ENCODE peak calls at places on chromosome 19, in seven cellular contexts. One of them, this sample, is unnamed.

GRCh38 chr19:18340237-18340989 is at the start of gene PGPEP1:
- DNase-seq in cardiac fibroblast: peak
- DNase-seq in A172: no peak
- DNase-seq in non-pigmented ciliary epithelial cell: no peak
- DNase-seq in heart right ventricle: peak
- DNase-seq in psoas muscle: peak
- DNase-seq in ELR: peak
- DNase-seq in this sample: peak

GRCh38 chr19:36097036-36097435 is 13.9 kb upstream of the OVOL3 start:
- DNase-seq in cardiac fibroblast: peak
- DNase-seq in A172: no peak
- DNase-seq in non-pigmented ciliary epithelial cell: no peak
- DNase-seq in heart right ventricle: no peak
- DNase-seq in psoas muscle: no peak
- DNase-seq in ELR: no peak
- DNase-seq in this sample: no peak

GRCh38 chr19:47094557-47095517 is 18.7 kb downstream of the ZC3H4 start:
- DNase-seq in cardiac fibroblast: no peak
- DNase-seq in A172: no peak
- DNase-seq in non-pigmented ciliary epithelial cell: no peak
- DNase-seq in heart right ventricle: no peak
- DNase-seq in psoas muscle: no peak
- DNase-seq in ELR: no peak
- DNase-seq in this sample: no peak

GRCh38 chr19:50556236-50557008 is 11.8 kb downstream of the LRRC4B start:
- DNase-seq in cardiac fibroblast: peak
- DNase-seq in A172: peak
- DNase-seq in non-pigmented ciliary epithelial cell: no peak
- DNase-seq in heart right ventricle: peak
- DNase-seq in psoas muscle: peak
- DNase-seq in ELR: peak
- DNase-seq in this sample: peak

GRCh38 chr19:1173845-1174809 is at the start of gene SBNO2:
- DNase-seq in cardiac fibroblast: peak
- DNase-seq in A172: peak
- DNase-seq in non-pigmented ciliary epithelial cell: no peak
- DNase-seq in heart right ventricle: peak
- DNase-seq in psoas muscle: peak
- DNase-seq in ELR: peak
- DNase-seq in this sample: peak

GRCh38 chr19:55406869-55407624 is 541 bp downstream of the UBE2S start:
- DNase-seq in cardiac fibroblast: peak
- DNase-seq in A172: no peak
- DNase-seq in non-pigmented ciliary epithelial cell: no peak
- DNase-seq in heart right ventricle: no peak
- DNase-seq in psoas muscle: peak
- DNase-seq in ELR: peak
- DNase-seq in this sample: peak

GRCh38 chr19:41510484-41510883 is 65.5 kb upstream of the CEACAM21 start:
- DNase-seq in cardiac fibroblast: no peak
- DNase-seq in A172: no peak
- DNase-seq in non-pigmented ciliary epithelial cell: no peak
- DNase-seq in heart right ventricle: no peak
- DNase-seq in psoas muscle: no peak
- DNase-seq in ELR: no peak
- DNase-seq in this sample: no peak

GRCh38 chr19:52307275-52307674 is 10.3 kb downstream of the ZNF480 start:
- DNase-seq in cardiac fibroblast: peak
- DNase-seq in A172: peak
- DNase-seq in non-pigmented ciliary epithelial cell: no peak
- DNase-seq in heart right ventricle: no peak
- DNase-seq in psoas muscle: no peak
- DNase-seq in ELR: peak
- DNase-seq in this sample: no peak

GRCh38 chr19:40610396-40611064 is 9.4 kb downstream of the LTBP4 start:
- DNase-seq in cardiac fibroblast: no peak
- DNase-seq in A172: no peak
- DNase-seq in non-pigmented ciliary epithelial cell: no peak
- DNase-seq in heart right ventricle: peak
- DNase-seq in psoas muscle: peak
- DNase-seq in ELR: no peak
- DNase-seq in this sample: no peak

GRCh38 chr19:42275103-42275502 is 6.1 kb downstream of the CIC start:
- DNase-seq in cardiac fibroblast: no peak
- DNase-seq in A172: no peak
- DNase-seq in non-pigmented ciliary epithelial cell: no peak
- DNase-seq in heart right ventricle: no peak
- DNase-seq in psoas muscle: no peak
- DNase-seq in ELR: no peak
- DNase-seq in this sample: no peak

GRCh38 chr19:47470447-47471195 is 1.1 kb downstream of the SLC8A2 start:
- DNase-seq in cardiac fibroblast: no peak
- DNase-seq in A172: no peak
- DNase-seq in non-pigmented ciliary epithelial cell: no peak
- DNase-seq in heart right ventricle: no peak
- DNase-seq in psoas muscle: no peak
- DNase-seq in ELR: no peak
- DNase-seq in this sample: no peak

GRCh38 chr19:45881909-45882528 is 3.9 kb downstream of the IRF2BP1 start:
- DNase-seq in cardiac fibroblast: no peak
- DNase-seq in A172: no peak
- DNase-seq in non-pigmented ciliary epithelial cell: no peak
- DNase-seq in heart right ventricle: no peak
- DNase-seq in psoas muscle: no peak
- DNase-seq in ELR: no peak
- DNase-seq in this sample: no peak

GRCh38 chr19:28643284-28643683 is 569.7 kb downstream of the UQCRFS1 start:
- DNase-seq in cardiac fibroblast: no peak
- DNase-seq in A172: no peak
- DNase-seq in non-pigmented ciliary epithelial cell: no peak
- DNase-seq in heart right ventricle: no peak
- DNase-seq in psoas muscle: no peak
- DNase-seq in ELR: no peak
- DNase-seq in this sample: no peak

GRCh38 chr19:1164684-1165531 is 9.2 kb downstream of the SBNO2 start:
- DNase-seq in cardiac fibroblast: no peak
- DNase-seq in A172: no peak
- DNase-seq in non-pigmented ciliary epithelial cell: no peak
- DNase-seq in heart right ventricle: no peak
- DNase-seq in psoas muscle: peak
- DNase-seq in ELR: no peak
- DNase-seq in this sample: no peak

This sample was measured in AG08396.